ENCODE peak calls at places on chromosomes 3 and 15, in four cellular contexts. Z is left lung, N is HL-60, V is epithelial cell of esophagus. F is an unnamed sample.
A peak's percentile ranks its signal among the peaks of the same experiment; 100 is the strongest.

GRCh38 chr3:128701342-128702212 is 24.4 kb upstream of the RAB7A start:
- DNase-seq in Z (no peak), N (no peak), V (no peak), F (no peak)

GRCh38 chr3:64150527-64151238 is 74.6 kb downstream of the PRICKLE2 start:
- DNase-seq in Z (peak; percentile 86), N (no peak), V (peak; percentile 80), F (peak; percentile 97)

GRCh38 chr3:24060055-24060454 is 115.0 kb downstream of the NR1D2 start:
- DNase-seq in Z (peak; percentile 76), N (no peak), V (peak; percentile 94), F (peak; percentile 67)

GRCh38 chr3:48915296-48915695 is 3.3 kb upstream of the ARIH2 start:
- DNase-seq in Z (no peak), N (no peak), V (no peak), F (peak; percentile 28)

GRCh38 chr3:172285844-172286243 is 162.4 kb downstream of the GHSR start:
- DNase-seq in Z (no peak), N (no peak), V (peak; percentile 13), F (peak; percentile 93)

GRCh38 chr15:72511536-72511935 is 37.4 kb downstream of the ARIH1 start:
- DNase-seq in Z (no peak), N (no peak), V (no peak), F (peak; percentile 55)

GRCh38 chr3:59374812-59375211 is 325.0 kb upstream of the CFAP20DC start:
- DNase-seq in Z (no peak), N (no peak), V (no peak), F (no peak)

GRCh38 chr15:60399931-60400330 is 2.1 kb upstream of the ANXA2 start:
- DNase-seq in Z (no peak), N (no peak), V (peak; percentile 61), F (no peak)

GRCh38 chr15:68821190-68821897 is 649 bp upstream of the ANP32A start:
- DNase-seq in Z (no peak), N (no peak), V (no peak), F (no peak)

GRCh38 chr3:156862338-156862737 is 36.2 kb downstream of the LEKR1 start:
- DNase-seq in Z (no peak), N (no peak), V (peak; percentile 65), F (no peak)

GRCh38 chr3:5226783-5227182 is 39.3 kb downstream of the EDEM1 start:
- DNase-seq in Z (no peak), N (no peak), V (peak; percentile 22), F (peak; percentile 27)

GRCh38 chr3:11563749-11564148 is 80.0 kb downstream of the VGLL4 start:
- DNase-seq in Z (no peak), N (no peak), V (no peak), F (no peak)

GRCh38 chr3:38117748-38118420 is 19.0 kb downstream of the ACAA1 start:
- DNase-seq in Z (peak; percentile 71), N (peak; percentile 81), V (peak; percentile 76), F (peak; percentile 59)

GRCh38 chr3:54826255-54826691 is 101.6 kb downstream of the LRTM1 start:
- DNase-seq in Z (no peak), N (no peak), V (no peak), F (peak; percentile 65)

GRCh38 chr3:197289726-197290125 is 8.7 kb downstream of the DLG1 start:
- DNase-seq in Z (no peak), N (no peak), V (peak; percentile 61), F (no peak)

GRCh38 chr3:174767406-174767805 is 91.7 kb upstream of the NAALADL2 start:
- DNase-seq in Z (no peak), N (no peak), V (no peak), F (no peak)
- H3K4me3 ChIP-seq in Z (no peak overlapping the region), N (no peak overlapping the region), V (no peak overlapping the region), F (no peak overlapping the region)

DNA sequence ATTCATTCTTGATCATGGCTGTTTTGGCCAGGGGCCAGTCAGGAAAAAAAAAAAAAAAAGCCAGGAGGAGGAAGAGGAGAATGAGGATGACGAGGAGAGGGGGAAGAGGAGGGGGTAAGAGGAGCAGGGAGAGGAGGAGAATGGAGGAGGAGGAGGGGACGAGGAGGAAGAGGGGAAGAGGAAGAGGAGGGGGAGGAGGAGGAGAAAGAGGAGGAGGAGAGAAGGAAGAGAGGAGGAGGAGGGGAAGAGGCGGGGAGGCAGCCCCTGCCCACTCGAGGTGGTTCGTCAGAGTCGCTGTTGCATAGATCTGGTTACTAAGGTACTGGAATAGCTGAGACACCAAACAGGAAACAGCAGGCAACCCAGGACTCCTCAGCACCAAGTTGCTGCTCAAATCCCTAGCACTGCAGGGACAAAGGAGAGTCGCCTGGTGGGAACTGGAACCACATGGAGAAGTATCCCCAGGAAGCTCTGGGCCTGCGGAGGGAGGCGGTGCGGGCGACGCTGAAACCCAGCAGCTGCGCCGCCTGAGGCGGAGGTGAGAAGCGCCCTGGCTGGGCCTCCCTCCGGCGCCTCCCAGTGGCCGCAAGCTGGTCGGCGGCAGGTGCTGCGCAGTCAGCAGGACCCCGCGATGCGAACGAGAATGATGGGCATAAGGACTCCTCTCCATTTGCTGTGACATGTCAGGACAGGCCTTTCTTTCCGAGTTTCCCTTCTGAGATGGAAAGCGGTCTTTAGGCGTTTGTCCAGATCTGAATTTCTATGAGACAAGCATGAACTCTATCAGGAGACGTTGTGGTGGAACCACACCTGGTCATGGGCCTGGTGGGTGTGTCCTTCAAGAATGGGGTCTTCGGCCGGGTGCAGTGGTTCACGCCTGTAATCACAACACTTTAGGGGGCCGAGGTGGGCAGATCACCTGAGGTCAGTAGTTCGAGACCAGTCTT is 17.5 kb downstream of the FAM240A start:
- DNase-seq in Z (peak; percentile 82), N (peak; percentile 43), V (peak; percentile 79), F (peak; percentile 73)
- H3K4me3 ChIP-seq in Z (peak overlapping the region; percentile 22), N (peak overlapping the region; percentile 32), V (peak overlapping the region; percentile 24), F (peak overlapping the region; percentile 32)

GRCh38 chr3:43998374-43998840 is 243.3 kb upstream of the TOPAZ1 start:
- DNase-seq in Z (no peak), N (no peak), V (peak; percentile 15), F (no peak)
- H3K4me3 ChIP-seq in Z (peak overlapping the region; percentile 35), N (no peak overlapping the region), V (peak overlapping the region; percentile 43), F (peak overlapping the region; percentile 82)

DNA sequence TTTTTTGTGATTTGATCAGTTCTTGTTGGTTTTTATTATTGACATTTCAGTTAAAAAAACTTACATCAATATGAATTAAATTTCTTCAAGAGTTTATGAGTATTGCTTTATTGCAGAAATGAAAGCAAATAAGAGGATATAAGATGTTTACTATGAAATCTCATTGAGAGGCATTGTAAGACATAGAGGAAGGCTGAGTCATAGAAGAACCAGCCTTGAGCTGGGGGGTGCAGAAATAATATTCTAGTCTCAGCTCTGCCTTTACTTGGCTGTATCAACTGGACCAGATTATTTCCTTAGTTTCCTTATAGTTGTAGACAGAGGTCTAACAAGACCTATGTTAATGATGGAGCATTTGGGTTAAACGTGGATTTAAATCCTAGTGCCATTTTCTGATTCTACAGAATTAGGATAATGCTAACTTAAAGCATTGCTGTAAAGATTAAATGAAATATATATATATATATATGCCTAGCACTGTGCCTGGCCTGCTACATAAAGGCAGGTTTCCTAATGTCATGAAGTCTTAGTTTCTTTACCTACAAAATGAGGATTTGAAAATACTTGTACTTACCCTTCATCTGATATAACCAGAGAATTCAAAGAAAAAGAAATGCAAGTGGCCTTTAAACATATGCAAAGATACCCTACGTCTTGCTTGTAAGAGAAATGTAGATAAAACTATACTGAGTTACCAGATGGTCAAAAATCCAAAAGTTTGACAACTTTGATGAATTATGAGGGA is 7.3 kb downstream of the FAM98B start:
- DNase-seq in Z (no peak), N (no peak), V (peak; percentile 6), F (peak; percentile 25)
- H3K4me3 ChIP-seq in Z (no peak overlapping the region), N (no peak overlapping the region), V (no peak overlapping the region), F (no peak overlapping the region)